ENCODE peak calls at places on chromosomes 1 and 21, in seven cellular contexts. U is lower lobe of right lung; D is CD4-positive, alpha-beta memory T cell; X is K562; G is A549; H is mesenchymal stem cell; P is substantia nigra. F is an unnamed sample.

GRCh38 chr21:38985423-38986378 is 180.0 kb downstream of the ETS2 start:
- DNase-seq in U (peak; percentile 67), D (no peak), X (peak; percentile 94), G (no peak), H (peak; percentile 60), P (no peak), F (peak; percentile 97)

GRCh38 chr1:225259542-225259941 is 168.3 kb downstream of the LBR start:
- DNase-seq in U (no peak), D (no peak), X (no peak), G (no peak), H (no peak), P (no peak), F (no peak)

GRCh38 chr1:204658295-204658694 is 27.2 kb downstream of the LRRN2 start:
- DNase-seq in U (no peak), D (no peak), X (no peak), G (no peak), H (no peak), P (no peak), F (no peak)

GRCh38 chr1:149997585-149998262 is 12.8 kb downstream of the OTUD7B start:
- DNase-seq in U (no peak), D (no peak), X (no peak), G (no peak), H (no peak), P (no peak), F (no peak)

GRCh38 chr1:1264868-1265272 is 8.8 kb downstream of the UBE2J2 start:
- DNase-seq in U (no peak), D (no peak), X (peak; percentile 54), G (no peak), H (peak; percentile 100), P (no peak), F (no peak)

GRCh38 chr1:34057347-34057746 is 107.7 kb downstream of the CSMD2 start:
- DNase-seq in U (no peak), D (no peak), X (no peak), G (no peak), H (no peak), P (no peak), F (no peak)

GRCh38 chr1:41464886-41465285 is 19.6 kb downstream of the EDN2 start:
- DNase-seq in U (no peak), D (no peak), X (no peak), G (no peak), H (no peak), P (no peak), F (no peak)

GRCh38 chr1:223670458-223671159 is 5.1 kb upstream of the CAPN8 start:
- DNase-seq in U (peak; percentile 62), D (no peak), X (peak; percentile 62), G (peak; percentile 68), H (peak; percentile 9), P (no peak), F (peak; percentile 82)

GRCh38 chr1:84272401-84272800 is 29.1 kb upstream of the SAMD13 start:
- DNase-seq in U (no peak), D (no peak), X (no peak), G (no peak), H (no peak), P (no peak), F (no peak)

GRCh38 chr1:227946624-227947424 is 908 bp downstream of the WNT9A start:
- DNase-seq in U (peak; percentile 85), D (peak; percentile 56), X (peak; percentile 92), G (peak; percentile 80), H (peak; percentile 44), P (peak; percentile 29), F (peak; percentile 90)

GRCh38 chr1:38500891-38501290 is 358.7 kb downstream of the RRAGC start:
- DNase-seq in U (no peak), D (no peak), X (no peak), G (no peak), H (no peak), P (no peak), F (no peak)

GRCh38 chr1:66262233-66262632 is 271.7 kb upstream of the SGIP1 start:
- DNase-seq in U (no peak), D (no peak), X (no peak), G (peak; percentile 85), H (peak; percentile 74), P (no peak), F (no peak)

GRCh38 chr1:247332215-247332900 is 691 bp upstream of the ZNF496 start:
- DNase-seq in U (peak; percentile 74), D (peak; percentile 43), X (peak; percentile 84), G (peak; percentile 53), H (peak; percentile 49), P (no peak), F (peak; percentile 67)

GRCh38 chr1:89363638-89364536 is at the start of gene GBP6:
- DNase-seq in U (no peak), D (no peak), X (no peak), G (no peak), H (peak; percentile 9), P (no peak), F (peak; percentile 27)

GRCh38 chr1:184150776-184151531 is 99.4 kb downstream of the TSEN15 start:
- DNase-seq in U (no peak), D (no peak), X (no peak), G (no peak), H (peak; percentile 70), P (peak; percentile 20), F (peak; percentile 41)

GRCh38 chr21:39125752-39126485 is 57.3 kb downstream of the PSMG1 start:
- DNase-seq in U (no peak), D (no peak), X (no peak), G (peak; percentile 59), H (peak; percentile 84), P (no peak), F (peak; percentile 83)

GRCh38 chr1:173149887-173150286 is 57.2 kb downstream of the TNFSF4 start:
- DNase-seq in U (no peak), D (no peak), X (no peak), G (peak; percentile 22), H (peak; percentile 94), P (no peak), F (peak; percentile 97)

GRCh38 chr1:168583571-168583970 is 7.2 kb downstream of the XCL1 start:
- DNase-seq in U (no peak), D (no peak), X (no peak), G (no peak), H (no peak), P (no peak), F (no peak)

GRCh38 chr1:171715813-171716251 is 26.0 kb downstream of the VAMP4 start:
- DNase-seq in U (no peak), D (no peak), X (no peak), G (peak; percentile 7), H (peak; percentile 25), P (no peak), F (peak; percentile 43)

GRCh38 chr1:197695961-197696360 is 79.3 kb downstream of the DENND1B start:
- DNase-seq in U (no peak), D (no peak), X (no peak), G (no peak), H (no peak), P (no peak), F (no peak)

GRCh38 chr21:45294509-45295291 is 7.0 kb upstream of the POFUT2 start:
- DNase-seq in U (peak; percentile 64), D (no peak), X (no peak), G (no peak), H (peak; percentile 100), P (no peak), F (peak; percentile 66)

GRCh38 chr1:160261526-160261877 is 847 bp downstream of the DCAF8 start:
- DNase-seq in U (no peak), D (peak; percentile 83), X (peak; percentile 54), G (peak; percentile 72), H (peak; percentile 97), P (no peak), F (peak; percentile 75)

GRCh38 chr1:246607466-246607865 is 41.2 kb downstream of the CNST start:
- DNase-seq in U (no peak), D (no peak), X (no peak), G (no peak), H (no peak), P (no peak), F (no peak)

GRCh38 chr1:234518876-234519275 is 39.9 kb upstream of the TARBP1 start:
- DNase-seq in U (no peak), D (no peak), X (no peak), G (no peak), H (no peak), P (no peak), F (no peak)

GRCh38 chr1:234517087-234517802 is 38.3 kb upstream of the TARBP1 start:
- DNase-seq in U (no peak), D (no peak), X (no peak), G (no peak), H (no peak), P (no peak), F (no peak)

GRCh38 chr1:234520908-234521801 is 42.2 kb upstream of the TARBP1 start:
- DNase-seq in U (no peak), D (no peak), X (peak; percentile 29), G (no peak), H (no peak), P (no peak), F (no peak)

GRCh38 chr1:234521802-234522185 is 42.8 kb upstream of the TARBP1 start:
- DNase-seq in U (no peak), D (no peak), X (no peak), G (no peak), H (no peak), P (no peak), F (no peak)

DNA sequence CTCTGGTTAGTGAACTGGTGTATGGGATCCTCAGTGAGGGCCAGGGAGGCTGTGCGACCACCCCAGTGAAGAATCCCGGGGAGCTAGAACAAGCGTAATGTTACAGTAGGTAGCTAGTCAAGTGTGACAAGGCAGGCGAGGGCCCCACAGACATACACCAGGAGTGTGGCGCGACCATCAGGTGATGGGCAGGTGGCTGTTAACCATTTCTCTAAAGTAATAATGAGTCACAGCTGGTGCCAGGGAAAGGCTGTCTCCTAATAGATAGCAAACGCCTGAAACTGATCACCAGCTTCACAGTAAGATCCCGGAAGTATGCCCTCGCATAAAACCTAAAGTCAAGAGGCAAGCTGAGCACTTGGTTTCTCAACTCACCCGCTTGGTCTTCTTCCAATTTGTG is 40.5 kb upstream of the TARBP1 start:
- DNase-seq in U (no peak), D (no peak), X (no peak), G (no peak), H (no peak), P (no peak), F (no peak)
- H3K27ac ChIP-seq in U (no peak overlapping the region), D (no peak overlapping the region), X (no peak overlapping the region), G (no peak overlapping the region), H (no peak overlapping the region), P (peak overlapping the region; percentile 19), F (no peak overlapping the region)

GRCh38 chr1:47241114-47242113 is 9.4 kb upstream of the TAL1 start:
- DNase-seq in U (no peak), D (no peak), X (peak; percentile 61), G (no peak), H (no peak), P (no peak), F (no peak)
- H3K27ac ChIP-seq in U (peak overlapping the region; percentile 65), D (no peak overlapping the region), X (peak overlapping the region; percentile 78), G (no peak overlapping the region), H (no peak overlapping the region), P (no peak overlapping the region), F (no peak overlapping the region)

DNA sequence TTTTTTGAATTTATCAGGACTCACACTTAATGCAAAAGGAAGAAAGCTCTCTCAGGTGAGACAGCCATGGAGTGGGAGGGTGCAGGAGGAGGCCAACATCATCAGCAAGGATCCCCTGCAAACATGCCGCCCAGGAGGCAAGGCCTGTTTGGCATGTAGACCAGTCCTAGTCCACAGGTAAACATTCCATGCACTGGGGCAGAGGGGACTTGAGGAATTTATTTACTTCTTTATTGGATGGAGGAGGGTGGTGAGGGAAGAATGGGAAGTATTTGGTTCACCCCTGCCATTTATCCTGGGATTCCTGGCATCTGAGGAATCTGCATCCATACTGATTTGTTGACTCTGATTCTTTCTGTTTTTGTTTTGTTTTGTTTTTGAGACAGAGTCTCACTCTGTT is 1.5 kb upstream of the UQCRHL start:
- DNase-seq in U (no peak), D (no peak), X (no peak), G (no peak), H (no peak), P (no peak), F (no peak)
- H3K27ac ChIP-seq in U (no peak overlapping the region), D (no peak overlapping the region), X (no peak overlapping the region), G (no peak overlapping the region), H (no peak overlapping the region), P (no peak overlapping the region), F (no peak overlapping the region)

GRCh38 chr1:17553970-17554369 is 14.5 kb downstream of the ARHGEF10L start:
- DNase-seq in U (no peak), D (no peak), X (no peak), G (peak; percentile 45), H (peak; percentile 91), P (no peak), F (peak; percentile 62)
- H3K27ac ChIP-seq in U (no peak overlapping the region), D (no peak overlapping the region), X (no peak overlapping the region), G (peak overlapping the region; percentile 14), H (peak overlapping the region; percentile 3), P (no peak overlapping the region), F (no peak overlapping the region)

F was measured in cardiac muscle cell.